ENCODE peak calls at places on chromosome 5, in ten cellular contexts. One of them, this sample, is unnamed.

GRCh38 chr5:82044015-82044414 is 72.2 kb downstream of the ATG10 start:
- DNase-seq in tibial nerve: no peak
- DNase-seq in ovary: no peak
- DNase-seq in sigmoid colon: no peak
- DNase-seq in HepG2: no peak
- DNase-seq in body of pancreas: no peak
- DNase-seq in right lobe of liver: no peak
- DNase-seq in A549: no peak
- DNase-seq in uterus: no peak
- DNase-seq in transverse colon: no peak
- DNase-seq in this sample: no peak

GRCh38 chr5:180339583-180340183 is 13.5 kb downstream of the GFPT2 start:
- DNase-seq in tibial nerve: no peak
- DNase-seq in ovary: no peak
- DNase-seq in sigmoid colon: no peak
- DNase-seq in HepG2: no peak
- DNase-seq in body of pancreas: no peak
- DNase-seq in right lobe of liver: no peak
- DNase-seq in A549: no peak
- DNase-seq in uterus: no peak
- DNase-seq in transverse colon: no peak
- DNase-seq in this sample: no peak

GRCh38 chr5:83313431-83313830 is 158.1 kb upstream of the VCAN start:
- DNase-seq in tibial nerve: no peak
- DNase-seq in ovary: no peak
- DNase-seq in sigmoid colon: no peak
- DNase-seq in HepG2: no peak
- DNase-seq in body of pancreas: no peak
- DNase-seq in right lobe of liver: no peak
- DNase-seq in A549: no peak
- DNase-seq in uterus: no peak
- DNase-seq in transverse colon: no peak
- DNase-seq in this sample: no peak

GRCh38 chr5:73901045-73901444 is 275.0 kb downstream of the ARHGEF28 start:
- DNase-seq in tibial nerve: peak; percentile 41
- DNase-seq in ovary: no peak
- DNase-seq in sigmoid colon: no peak
- DNase-seq in HepG2: no peak
- DNase-seq in body of pancreas: no peak
- DNase-seq in right lobe of liver: no peak
- DNase-seq in A549: peak; percentile 79
- DNase-seq in uterus: peak; percentile 40
- DNase-seq in transverse colon: peak; percentile 50
- DNase-seq in this sample: peak; percentile 86

GRCh38 chr5:135355182-135355581 is 43.8 kb downstream of the MACROH2A1 start:
- DNase-seq in tibial nerve: no peak
- DNase-seq in ovary: no peak
- DNase-seq in sigmoid colon: peak; percentile 2
- DNase-seq in HepG2: no peak
- DNase-seq in body of pancreas: no peak
- DNase-seq in right lobe of liver: no peak
- DNase-seq in A549: no peak
- DNase-seq in uterus: no peak
- DNase-seq in transverse colon: no peak
- DNase-seq in this sample: no peak

GRCh38 chr5:137370511-137371071 is 128.5 kb downstream of the SPOCK1 start:
- DNase-seq in tibial nerve: no peak
- DNase-seq in ovary: no peak
- DNase-seq in sigmoid colon: no peak
- DNase-seq in HepG2: no peak
- DNase-seq in body of pancreas: no peak
- DNase-seq in right lobe of liver: no peak
- DNase-seq in A549: no peak
- DNase-seq in uterus: no peak
- DNase-seq in transverse colon: no peak
- DNase-seq in this sample: no peak

GRCh38 chr5:33160871-33161270 is 279.9 kb upstream of the TARS1 start:
- DNase-seq in tibial nerve: no peak
- DNase-seq in ovary: no peak
- DNase-seq in sigmoid colon: no peak
- DNase-seq in HepG2: no peak
- DNase-seq in body of pancreas: no peak
- DNase-seq in right lobe of liver: no peak
- DNase-seq in A549: no peak
- DNase-seq in uterus: no peak
- DNase-seq in transverse colon: no peak
- DNase-seq in this sample: no peak

GRCh38 chr5:96721351-96721970 is 59.3 kb downstream of the CAST start:
- DNase-seq in tibial nerve: no peak
- DNase-seq in ovary: no peak
- DNase-seq in sigmoid colon: peak; percentile 78
- DNase-seq in HepG2: no peak
- DNase-seq in body of pancreas: no peak
- DNase-seq in right lobe of liver: no peak
- DNase-seq in A549: no peak
- DNase-seq in uterus: no peak
- DNase-seq in transverse colon: no peak
- DNase-seq in this sample: no peak

GRCh38 chr5:134070648-134070978 is 43.9 kb upstream of the TCF7 start:
- DNase-seq in tibial nerve: no peak
- DNase-seq in ovary: no peak
- DNase-seq in sigmoid colon: no peak
- DNase-seq in HepG2: no peak
- DNase-seq in body of pancreas: no peak
- DNase-seq in right lobe of liver: no peak
- DNase-seq in A549: no peak
- DNase-seq in uterus: no peak
- DNase-seq in transverse colon: no peak
- DNase-seq in this sample: no peak

GRCh38 chr5:98570661-98571181 is 202.7 kb upstream of the RGMB start:
- DNase-seq in tibial nerve: no peak
- DNase-seq in ovary: no peak
- DNase-seq in sigmoid colon: no peak
- DNase-seq in HepG2: no peak
- DNase-seq in body of pancreas: no peak
- DNase-seq in right lobe of liver: no peak
- DNase-seq in A549: no peak
- DNase-seq in uterus: no peak
- DNase-seq in transverse colon: no peak
- DNase-seq in this sample: no peak

GRCh38 chr5:424259-425110 is 18.5 kb upstream of the EXOC3 start:
- DNase-seq in tibial nerve: no peak
- DNase-seq in ovary: no peak
- DNase-seq in sigmoid colon: peak; percentile 40
- DNase-seq in HepG2: no peak
- DNase-seq in body of pancreas: no peak
- DNase-seq in right lobe of liver: no peak
- DNase-seq in A549: no peak
- DNase-seq in uterus: no peak
- DNase-seq in transverse colon: no peak
- DNase-seq in this sample: no peak
- TF ChIP-seq POLR2A in tibial nerve: no peak
- TF ChIP-seq POLR2A in ovary: no peak
- TF ChIP-seq POLR2A in sigmoid colon: no peak
- TF ChIP-seq POLR2A in HepG2: no peak
- TF ChIP-seq POLR2A in body of pancreas: no peak
- TF ChIP-seq POLR2A in right lobe of liver: no peak
- TF ChIP-seq POLR2A in A549: no peak
- TF ChIP-seq POLR2A in uterus: no peak
- TF ChIP-seq POLR2A in transverse colon: no peak
- TF ChIP-seq POLR2A in this sample: no peak

GRCh38 chr5:149320791-149321330 is 24.4 kb upstream of the GRPEL2 start:
- DNase-seq in tibial nerve: peak; percentile 65
- DNase-seq in ovary: peak; percentile 91
- DNase-seq in sigmoid colon: peak; percentile 92
- DNase-seq in HepG2: peak; percentile 94
- DNase-seq in body of pancreas: peak; percentile 88
- DNase-seq in right lobe of liver: peak; percentile 90
- DNase-seq in A549: peak; percentile 72
- DNase-seq in uterus: peak; percentile 83
- DNase-seq in transverse colon: peak; percentile 94
- DNase-seq in this sample: peak; percentile 75
- TF ChIP-seq POLR2A in tibial nerve: no peak
- TF ChIP-seq POLR2A in ovary: no peak
- TF ChIP-seq POLR2A in sigmoid colon: no peak
- TF ChIP-seq POLR2A in HepG2: peak; percentile 60
- TF ChIP-seq POLR2A in body of pancreas: peak; percentile 43
- TF ChIP-seq POLR2A in right lobe of liver: no peak
- TF ChIP-seq POLR2A in A549: no peak
- TF ChIP-seq POLR2A in uterus: no peak
- TF ChIP-seq POLR2A in transverse colon: peak; percentile 21
- TF ChIP-seq POLR2A in this sample: peak; percentile 50

GRCh38 chr5:77845273-77845646 is 69.1 kb upstream of the TBCA start:
- DNase-seq in tibial nerve: no peak
- DNase-seq in ovary: no peak
- DNase-seq in sigmoid colon: no peak
- DNase-seq in HepG2: no peak
- DNase-seq in body of pancreas: no peak
- DNase-seq in right lobe of liver: no peak
- DNase-seq in A549: no peak
- DNase-seq in uterus: no peak
- DNase-seq in transverse colon: no peak
- DNase-seq in this sample: no peak

GRCh38 chr5:77846422-77847128 is 70.4 kb upstream of the TBCA start:
- DNase-seq in tibial nerve: no peak
- DNase-seq in ovary: no peak
- DNase-seq in sigmoid colon: no peak
- DNase-seq in HepG2: no peak
- DNase-seq in body of pancreas: no peak
- DNase-seq in right lobe of liver: no peak
- DNase-seq in A549: no peak
- DNase-seq in uterus: no peak
- DNase-seq in transverse colon: no peak
- DNase-seq in this sample: no peak

GRCh38 chr5:77843570-77844407 is 67.7 kb upstream of the TBCA start:
- DNase-seq in tibial nerve: no peak
- DNase-seq in ovary: no peak
- DNase-seq in sigmoid colon: no peak
- DNase-seq in HepG2: no peak
- DNase-seq in body of pancreas: no peak
- DNase-seq in right lobe of liver: no peak
- DNase-seq in A549: no peak
- DNase-seq in uterus: no peak
- DNase-seq in transverse colon: no peak
- DNase-seq in this sample: no peak

GRCh38 chr5:77842247-77842646 is 66.1 kb upstream of the TBCA start:
- DNase-seq in tibial nerve: no peak
- DNase-seq in ovary: no peak
- DNase-seq in sigmoid colon: no peak
- DNase-seq in HepG2: no peak
- DNase-seq in body of pancreas: no peak
- DNase-seq in right lobe of liver: no peak
- DNase-seq in A549: no peak
- DNase-seq in uterus: no peak
- DNase-seq in transverse colon: no peak
- DNase-seq in this sample: no peak

DNA sequence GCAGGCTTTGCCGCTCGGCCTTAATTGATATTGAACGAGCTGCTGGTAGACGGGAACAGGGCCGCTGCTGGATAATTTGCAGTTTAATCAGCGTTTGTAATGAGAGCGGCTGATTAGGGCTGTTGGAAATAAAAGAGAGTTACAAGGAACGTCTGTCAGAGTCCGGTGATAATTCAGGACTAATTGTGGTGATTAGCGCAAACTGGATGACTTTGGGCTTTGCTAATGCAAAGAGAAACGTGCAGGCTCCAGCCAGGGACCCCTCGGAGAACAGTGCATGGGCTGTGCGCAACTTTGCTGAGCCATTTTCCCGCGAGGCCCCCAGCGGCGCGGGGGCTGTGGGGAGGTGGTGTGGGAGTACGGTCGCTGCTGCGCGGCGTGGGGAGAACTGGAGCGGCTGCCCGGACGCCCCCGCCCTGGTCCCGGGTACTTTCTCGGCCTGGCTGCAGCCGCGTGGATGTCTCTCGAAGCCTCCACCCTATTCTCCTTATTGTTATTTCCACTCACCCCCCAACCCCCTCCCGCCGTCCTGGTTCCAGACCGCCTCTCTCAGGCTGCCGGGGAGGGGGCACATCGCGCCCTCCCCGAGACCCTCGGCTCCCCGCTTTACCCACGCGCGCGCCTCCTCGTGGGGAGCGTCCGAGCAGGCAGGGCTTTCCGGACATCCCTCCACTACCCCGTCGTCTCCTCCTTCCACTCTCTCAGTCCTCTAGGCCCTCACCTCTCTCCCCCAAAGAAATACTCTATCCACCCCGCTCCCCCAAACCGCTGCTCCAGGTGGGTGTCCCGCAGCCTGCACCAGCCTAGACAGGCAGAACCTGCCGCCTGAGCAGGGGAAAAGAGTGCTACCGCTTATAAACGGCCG is 68.5 kb upstream of the TBCA start:
- DNase-seq in tibial nerve: no peak
- DNase-seq in ovary: no peak
- DNase-seq in sigmoid colon: no peak
- DNase-seq in HepG2: no peak
- DNase-seq in body of pancreas: no peak
- DNase-seq in right lobe of liver: no peak
- DNase-seq in A549: no peak
- DNase-seq in uterus: no peak
- DNase-seq in transverse colon: no peak
- DNase-seq in this sample: no peak
- TF ChIP-seq POLR2A in tibial nerve: no peak
- TF ChIP-seq POLR2A in ovary: no peak
- TF ChIP-seq POLR2A in sigmoid colon: no peak
- TF ChIP-seq POLR2A in HepG2: no peak
- TF ChIP-seq POLR2A in body of pancreas: no peak
- TF ChIP-seq POLR2A in right lobe of liver: no peak
- TF ChIP-seq POLR2A in A549: no peak
- TF ChIP-seq POLR2A in uterus: no peak
- TF ChIP-seq POLR2A in transverse colon: no peak
- TF ChIP-seq POLR2A in this sample: no peak

GRCh38 chr5:115816226-115817042 is at the start of gene CDO1:
- DNase-seq in tibial nerve: peak; percentile 81
- DNase-seq in ovary: peak; percentile 69
- DNase-seq in sigmoid colon: peak; percentile 71
- DNase-seq in HepG2: no peak
- DNase-seq in body of pancreas: peak; percentile 37
- DNase-seq in right lobe of liver: peak; percentile 90
- DNase-seq in A549: no peak
- DNase-seq in uterus: peak; percentile 46
- DNase-seq in transverse colon: peak; percentile 8
- DNase-seq in this sample: no peak
- TF ChIP-seq POLR2A in tibial nerve: peak; percentile 79
- TF ChIP-seq POLR2A in ovary: peak; percentile 42
- TF ChIP-seq POLR2A in sigmoid colon: peak; percentile 35
- TF ChIP-seq POLR2A in HepG2: peak; percentile 81
- TF ChIP-seq POLR2A in body of pancreas: peak; percentile 79
- TF ChIP-seq POLR2A in right lobe of liver: peak; percentile 86
- TF ChIP-seq POLR2A in A549: no peak
- TF ChIP-seq POLR2A in uterus: no peak
- TF ChIP-seq POLR2A in transverse colon: no peak
- TF ChIP-seq POLR2A in this sample: no peak

GRCh38 chr5:143274952-143275351 is 128.5 kb downstream of the NR3C1 start:
- DNase-seq in tibial nerve: no peak
- DNase-seq in ovary: no peak
- DNase-seq in sigmoid colon: no peak
- DNase-seq in HepG2: no peak
- DNase-seq in body of pancreas: no peak
- DNase-seq in right lobe of liver: no peak
- DNase-seq in A549: no peak
- DNase-seq in uterus: no peak
- DNase-seq in transverse colon: no peak
- DNase-seq in this sample: no peak
- TF ChIP-seq POLR2A in tibial nerve: no peak
- TF ChIP-seq POLR2A in ovary: no peak
- TF ChIP-seq POLR2A in sigmoid colon: no peak
- TF ChIP-seq POLR2A in HepG2: no peak
- TF ChIP-seq POLR2A in body of pancreas: no peak
- TF ChIP-seq POLR2A in right lobe of liver: no peak
- TF ChIP-seq POLR2A in A549: no peak
- TF ChIP-seq POLR2A in uterus: no peak
- TF ChIP-seq POLR2A in transverse colon: no peak
- TF ChIP-seq POLR2A in this sample: no peak

GRCh38 chr5:109689740-109690455 is at the start of gene MAN2A1:
- DNase-seq in tibial nerve: peak; percentile 74
- DNase-seq in ovary: peak; percentile 80
- DNase-seq in sigmoid colon: peak; percentile 87
- DNase-seq in HepG2: peak; percentile 44
- DNase-seq in body of pancreas: peak; percentile 78
- DNase-seq in right lobe of liver: peak; percentile 89
- DNase-seq in A549: peak; percentile 51
- DNase-seq in uterus: peak; percentile 78
- DNase-seq in transverse colon: peak; percentile 87
- DNase-seq in this sample: peak; percentile 53
- TF ChIP-seq POLR2A in tibial nerve: peak; percentile 14
- TF ChIP-seq POLR2A in ovary: peak; percentile 37
- TF ChIP-seq POLR2A in sigmoid colon: peak; percentile 44
- TF ChIP-seq POLR2A in HepG2: no peak
- TF ChIP-seq POLR2A in body of pancreas: peak; percentile 68
- TF ChIP-seq POLR2A in right lobe of liver: no peak
- TF ChIP-seq POLR2A in A549: no peak
- TF ChIP-seq POLR2A in uterus: peak; percentile 54
- TF ChIP-seq POLR2A in transverse colon: peak; percentile 74
- TF ChIP-seq POLR2A in this sample: peak; percentile 65

This sample was measured in H54.